ENCODE peak calls at places on chromosome 22, in eight cellular contexts. D is AG04449; S is sigmoid colon; L is AG09309; Z is PC-9; J is stomach; Y is fibroblast of mammary gland; I is CD8-positive, alpha-beta T cell. X is an unnamed sample.

GRCh38 chr22:46971141-46971775 is 208.8 kb downstream of the TBC1D22A start:
- DNase-seq in J (no peak), Z (no peak), I (no peak), L (no peak), Y (no peak), D (no peak), S (peak), X (peak)

GRCh38 chr22:46841528-46841927 is 79.1 kb downstream of the TBC1D22A start:
- DNase-seq in L (no peak), Y (no peak), S (no peak), J (no peak), I (no peak), D (no peak), Z (no peak), X (no peak)

GRCh38 chr22:17627961-17628303 is 617 bp downstream of the ATP6V1E1 start:
- DNase-seq in D (no peak), J (no peak), L (no peak), I (no peak), Z (no peak), Y (no peak), S (no peak), X (no peak)

GRCh38 chr22:36554101-36554500 is 25.1 kb upstream of the EIF3D start:
- DNase-seq in J (no peak), I (no peak), Y (no peak), S (no peak), L (no peak), D (no peak), Z (no peak), X (no peak)

GRCh38 chr22:26587991-26588613 is 1.8 kb downstream of the TPST2 start:
- DNase-seq in D (no peak), S (no peak), I (no peak), J (no peak), Z (no peak), Y (no peak), L (no peak), X (peak)

GRCh38 chr22:20035375-20036084 is 14.6 kb downstream of the TANGO2 start:
- DNase-seq in Z (no peak), I (no peak), Y (no peak), J (no peak), L (no peak), S (no peak), D (no peak), X (no peak)

GRCh38 chr22:19929586-19930302 is 11.8 kb upstream of the COMT start:
- DNase-seq in Y (no peak), D (no peak), S (no peak), I (no peak), Z (no peak), L (no peak), J (no peak), X (no peak)

GRCh38 chr22:37559901-37560681 is at the start of gene CDC42EP1:
- DNase-seq in J (peak), Y (peak), S (peak), L (no peak), Z (peak), D (no peak), I (no peak), X (peak)

GRCh38 chr22:19723990-19724827 is 870 bp downstream of the GP1BB start:
- DNase-seq in I (no peak), L (no peak), Z (no peak), J (no peak), Y (peak), D (no peak), S (no peak), X (no peak)

GRCh38 chr22:17086750-17087149 is 1.9 kb downstream of the IL17RA start:
- DNase-seq in I (peak), J (no peak), S (peak), Z (no peak), Y (no peak), L (no peak), D (no peak), X (no peak)

GRCh38 chr22:37417264-37417663 is 10.0 kb downstream of the ELFN2 start:
- DNase-seq in D (no peak), I (no peak), L (no peak), Y (no peak), J (no peak), S (no peak), Z (no peak), X (no peak)

GRCh38 chr22:29044657-29045176 is 16.9 kb downstream of the C22orf31 start:
- DNase-seq in S (no peak), Z (no peak), I (no peak), Y (peak), D (no peak), J (no peak), L (no peak), X (peak)

GRCh38 chr22:17352798-17353197 is 16.5 kb upstream of the CECR2 start:
- DNase-seq in Y (no peak), Z (no peak), L (no peak), I (no peak), D (no peak), S (no peak), J (no peak), X (no peak)

GRCh38 chr22:17429516-17429915 is 60.3 kb downstream of the CECR2 start:
- DNase-seq in L (no peak), S (no peak), J (no peak), I (no peak), Z (no peak), D (no peak), Y (no peak), X (no peak)

GRCh38 chr22:35904332-35904692 is 124.3 kb downstream of the RBFOX2 start:
- DNase-seq in I (no peak), S (no peak), D (no peak), L (no peak), Z (no peak), Y (no peak), J (no peak), X (no peak)

GRCh38 chr22:18968011-18968749 is 32.1 kb upstream of the PRODH start:
- DNase-seq in S (no peak), I (no peak), D (no peak), Z (no peak), L (no peak), J (no peak), Y (peak), X (peak)

GRCh38 chr22:40720538-40721256 is 41.4 kb downstream of the MCHR1 start:
- DNase-seq in D (no peak), J (no peak), Y (peak), I (no peak), Z (no peak), L (no peak), S (no peak), X (peak)

GRCh38 chr22:30260276-30260675 is 6.4 kb downstream of the OSM start:
- DNase-seq in L (no peak), S (no peak), I (no peak), Z (no peak), J (no peak), Y (no peak), D (no peak), X (no peak)

GRCh38 chr22:36923458-36923784 is 10.0 kb downstream of the CSF2RB start:
- DNase-seq in Z (no peak), I (no peak), D (no peak), Y (no peak), L (no peak), J (no peak), S (no peak), X (no peak)

GRCh38 chr22:29951675-29952413 is 68.9 kb downstream of the MTMR3 start:
- DNase-seq in Z (no peak), S (no peak), L (no peak), J (no peak), Y (no peak), I (no peak), D (no peak), X (no peak)

GRCh38 chr22:19716829-19717105 is 2.5 kb downstream of the SEPTIN5 start:
- DNase-seq in L (no peak), Y (no peak), I (no peak), D (no peak), S (no peak), Z (no peak), J (no peak), X (no peak)

GRCh38 chr22:29541845-29542244 is 11.7 kb downstream of the THOC5 start:
- DNase-seq in J (no peak), L (no peak), I (no peak), D (no peak), Y (no peak), S (no peak), Z (no peak), X (no peak)

GRCh38 chr22:19869497-19870152 is 15.0 kb upstream of the GNB1L start:
- DNase-seq in L (no peak), J (no peak), I (no peak), Y (no peak), D (no peak), S (peak), Z (no peak), X (no peak)

GRCh38 chr22:30204742-30205111 is 41.8 kb downstream of the LIF start:
- DNase-seq in Y (peak), S (no peak), Z (no peak), D (peak), J (peak), L (peak), I (no peak), X (peak)

GRCh38 chr22:22655452-22656108 is 11.2 kb downstream of the GGTLC2 start:
- DNase-seq in S (no peak), L (no peak), Y (peak), I (no peak), D (no peak), J (no peak), Z (no peak), X (no peak)

GRCh38 chr22:24156146-24156914 is 25.0 kb upstream of the SUSD2 start:
- DNase-seq in J (peak), D (no peak), L (no peak), I (peak), Z (no peak), S (no peak), Y (peak), X (peak)

GRCh38 chr22:36950797-36951590 is 37.6 kb downstream of the CSF2RB start:
- DNase-seq in S (no peak), Y (no peak), J (no peak), Z (no peak), L (no peak), I (no peak), D (no peak), X (no peak)

GRCh38 chr22:24140357-24140756 is 40.9 kb upstream of the SUSD2 start:
- DNase-seq in I (no peak), J (no peak), S (no peak), L (no peak), Y (no peak), Z (no peak), D (no peak), X (peak)

GRCh38 chr22:37225481-37225880 is 13.2 kb upstream of the SSTR3 start:
- DNase-seq in L (no peak), Z (no peak), S (no peak), I (no peak), Y (no peak), J (no peak), D (no peak), X (no peak)

GRCh38 chr22:17847360-17848078 is 73.2 kb upstream of the BID start:
- DNase-seq in Y (no peak), L (no peak), Z (peak), J (no peak), I (no peak), D (no peak), S (no peak), X (no peak)

GRCh38 chr22:16699336-16699735 is 106.7 kb upstream of the CCT8L2 start:
- DNase-seq in Y (no peak), L (no peak), I (no peak), D (no peak), J (no peak), S (no peak), Z (no peak), X (no peak)

GRCh38 chr22:21707677-21708076 is 27.9 kb downstream of the YPEL1 start:
- DNase-seq in I (no peak), J (no peak), D (no peak), S (no peak), L (no peak), Z (no peak), Y (no peak), X (peak)

GRCh38 chr22:19610518-19611253 is 86.5 kb upstream of the CLDN5 start:
- DNase-seq in L (no peak), J (no peak), Z (no peak), I (no peak), D (no peak), Y (no peak), S (no peak), X (no peak)

GRCh38 chr22:37674951-37675929 is at the start of gene LGALS1:
- DNase-seq in S (peak), I (peak), J (peak), Z (peak), L (peak), Y (peak), D (peak), X (peak)

GRCh38 chr22:36185828-36186624 is 15.6 kb downstream of the APOL4 start:
- DNase-seq in I (no peak), Y (no peak), D (no peak), L (no peak), J (no peak), S (no peak), Z (peak), X (no peak)

DNA sequence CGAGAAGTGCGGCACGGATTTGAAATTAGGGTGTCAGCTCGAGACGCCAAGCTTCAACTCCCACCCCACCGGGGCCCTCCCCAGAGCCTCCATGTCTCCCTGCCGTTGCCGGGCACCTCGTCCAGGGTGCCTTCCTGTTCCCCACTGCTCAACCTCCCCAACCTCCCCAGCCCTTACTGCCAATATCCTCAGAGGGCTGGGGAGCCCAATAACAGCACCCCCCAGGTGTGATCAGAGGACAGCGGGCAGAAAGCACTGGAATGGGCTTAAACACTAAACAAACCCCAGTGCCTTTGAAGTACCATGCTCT is 1336.4 kb downstream of the TBC1D22A start:
- DNase-seq in S (peak), L (no peak), Y (no peak), Z (no peak), I (no peak), J (no peak), D (no peak), X (no peak)
- H3K4me3 ChIP-seq in S (no peak), L (no peak), Y (no peak), Z (no peak), I (peak), J (no peak), D (no peak), X (no peak)

DNA sequence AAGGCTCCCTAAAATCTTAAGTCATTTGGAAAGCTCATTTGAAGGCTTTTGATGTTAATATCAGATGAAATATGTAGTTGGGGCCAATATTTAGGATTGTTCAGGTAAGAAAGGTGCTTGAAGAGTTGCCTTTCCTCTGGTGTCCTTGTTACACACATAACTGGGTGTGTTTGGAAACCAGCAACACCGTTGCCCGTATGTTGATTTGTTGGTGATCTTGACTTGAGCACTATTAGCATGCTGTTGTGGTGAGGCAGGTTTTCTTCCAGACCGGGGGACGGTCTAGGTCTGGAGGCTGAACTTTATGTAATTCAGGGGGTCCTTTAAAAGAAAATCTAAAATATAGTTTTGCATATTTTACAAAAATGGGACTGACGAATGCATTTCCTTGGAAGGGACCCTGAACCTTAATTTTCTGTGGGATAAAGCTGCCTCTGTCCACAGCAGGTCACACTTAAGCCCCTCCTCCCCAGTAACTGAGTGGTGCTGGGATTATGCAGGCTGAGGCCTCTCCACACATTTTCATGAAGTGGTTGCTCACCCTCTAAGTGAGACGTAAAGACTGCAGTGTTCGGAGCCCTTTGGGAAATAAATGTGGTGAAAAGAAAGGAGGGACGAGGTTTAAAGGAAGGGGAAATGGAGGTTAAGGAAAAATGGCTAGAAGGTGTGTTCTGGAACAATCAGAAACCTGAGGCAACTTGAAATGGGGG is 1.8 kb downstream of the YWHAH start:
- DNase-seq in I (no peak), Y (no peak), J (no peak), Z (no peak), L (no peak), D (no peak), S (no peak), X (no peak)
- TF ChIP-seq CTCF in I (no peak), Y (no peak), J (no peak), Z (no peak), L (no peak), D (no peak), S (no peak), X (no peak)

DNA sequence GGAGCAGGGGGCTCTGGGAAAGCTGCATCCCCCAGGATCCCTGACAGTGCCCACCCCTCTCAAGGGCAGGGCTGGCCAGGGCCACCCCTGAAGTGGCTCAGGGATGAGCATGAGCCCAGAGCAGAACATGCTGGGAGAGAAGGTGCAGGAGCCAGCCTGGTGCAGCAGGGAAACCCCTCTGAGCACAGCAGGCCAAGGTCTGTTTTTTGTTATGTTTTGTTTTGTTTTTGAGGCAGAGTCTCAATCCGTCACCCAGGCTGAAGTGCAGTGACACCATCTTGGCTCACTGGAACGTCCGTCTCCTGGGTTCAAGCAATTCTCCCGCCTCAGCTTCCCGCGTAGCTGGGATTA is 792 bp upstream of the SBF1 start:
- DNase-seq in D (no peak), Z (no peak), I (no peak), Y (no peak), J (no peak), S (no peak), L (no peak), X (no peak)
- H3K4me3 ChIP-seq in D (no peak), Z (peak), I (peak), Y (peak), J (peak), S (no peak), L (peak), X (no peak)

GRCh38 chr22:27868738-27869282 is 50.2 kb downstream of the PITPNB start:
- DNase-seq in S (no peak), L (no peak), Z (no peak), J (no peak), Y (no peak), I (no peak), D (no peak), X (no peak)

GRCh38 chr22:27867958-27868737 is 50.9 kb downstream of the PITPNB start:
- DNase-seq in J (no peak), L (no peak), Z (no peak), I (no peak), S (no peak), D (no peak), Y (no peak), X (no peak)

GRCh38 chr22:27871306-27872014 is 47.6 kb downstream of the PITPNB start:
- DNase-seq in L (no peak), I (no peak), Z (no peak), S (no peak), D (no peak), J (no peak), Y (no peak), X (no peak)

GRCh38 chr22:27872488-27872887 is 46.6 kb downstream of the PITPNB start:
- DNase-seq in Y (no peak), S (no peak), J (no peak), L (no peak), I (no peak), Z (no peak), D (no peak), X (no peak)

GRCh38 chr22:27870234-27871191 is 48.5 kb downstream of the PITPNB start:
- DNase-seq in S (no peak), I (no peak), J (no peak), Z (no peak), L (no peak), D (no peak), Y (no peak), X (no peak)
- TF ChIP-seq CTCF in S (no peak), I (no peak), J (no peak), Z (no peak), L (no peak), D (no peak), Y (no peak), X (no peak)

GRCh38 chr22:41781508-41781906 is 19.0 kb upstream of the CCDC134 start:
- DNase-seq in I (peak), Y (no peak), S (no peak), L (no peak), D (no peak), Z (no peak), J (no peak), X (no peak)

GRCh38 chr22:41779889-41780505 is 20.5 kb upstream of the CCDC134 start:
- DNase-seq in S (no peak), L (no peak), J (no peak), D (no peak), I (no peak), Y (no peak), Z (no peak), X (no peak)

GRCh38 chr22:41782751-41783150 is 17.7 kb upstream of the CCDC134 start:
- DNase-seq in L (no peak), D (no peak), S (no peak), Z (no peak), I (no peak), Y (no peak), J (no peak), X (no peak)

GRCh38 chr22:41782316-41782715 is 18.2 kb upstream of the CCDC134 start:
- DNase-seq in L (no peak), Y (no peak), Z (no peak), J (no peak), S (no peak), I (peak), D (no peak), X (no peak)

GRCh38 chr22:41780714-41781507 is 19.6 kb upstream of the CCDC134 start:
- DNase-seq in D (no peak), J (peak), S (peak), Z (no peak), I (peak), L (no peak), Y (peak), X (peak)
- H3K4me3 ChIP-seq in D (no peak), J (peak), S (no peak), Z (no peak), I (peak), L (no peak), Y (no peak), X (no peak)

DNA sequence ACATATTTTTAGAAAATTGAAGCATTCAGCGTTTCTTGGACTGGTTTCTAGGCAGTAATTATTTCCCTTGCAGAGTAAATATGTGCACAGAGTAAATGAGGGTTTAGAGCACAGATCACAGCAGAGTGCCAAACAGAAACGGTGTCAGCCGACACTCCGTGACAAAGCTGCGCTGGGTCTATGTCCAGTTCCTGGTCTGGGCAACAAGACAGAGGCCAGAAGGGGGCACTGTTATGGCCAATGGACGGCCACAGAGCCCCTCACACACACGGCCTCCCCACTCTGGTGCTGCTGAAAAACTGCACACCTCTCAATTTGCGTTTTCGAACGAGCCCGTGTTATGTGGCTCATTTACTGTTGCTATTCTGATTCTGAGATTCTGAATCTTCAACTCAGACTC is 180.7 kb downstream of the MPPED1 start:
- DNase-seq in Y (no peak), L (no peak), D (no peak), S (no peak), Z (peak), J (no peak), I (no peak), X (peak)
- TF ChIP-seq CTCF in Y (no peak), L (peak), D (no peak), S (no peak), Z (peak), J (no peak), I (no peak), X (peak)